ENCODE peak calls at places on chromosomes 13 and 19, in six cellular contexts. T, B, Z, M, C and D are unnamed samples.

GRCh38 chr19:53864308-53864836 is 3.3 kb upstream of the MYADM start:
- DNase-seq in T (no peak), B (no peak), Z (no peak), M (no peak), C (no peak), D (no peak)

GRCh38 chr19:46963093-46963734 is 56.4 kb upstream of the NPAS1 start:
- DNase-seq in T (no peak), B (no peak), Z (peak), M (no peak), C (no peak), D (no peak)

GRCh38 chr19:2246801-2247361 is 2.2 kb upstream of the AMH start:
- DNase-seq in T (no peak), B (no peak), Z (no peak), M (no peak), C (no peak), D (no peak)

GRCh38 chr13:109123971-109124370 is 494.6 kb downstream of the MYO16 start:
- DNase-seq in T (no peak), B (no peak), Z (no peak), M (no peak), C (no peak), D (peak)

GRCh38 chr19:6730153-6730804 is 7.1 kb downstream of the GPR108 start:
- DNase-seq in T (peak), B (no peak), Z (no peak), M (no peak), C (no peak), D (no peak)

GRCh38 chr19:17749912-17750317 is 1.4 kb upstream of the FCHO1 start:
- DNase-seq in T (no peak), B (no peak), Z (no peak), M (no peak), C (no peak), D (no peak)

GRCh38 chr19:47540748-47541147 is 25.9 kb upstream of the NAPA start:
- DNase-seq in T (no peak), B (no peak), Z (no peak), M (no peak), C (no peak), D (no peak)

GRCh38 chr19:52291781-52292180 is 5.2 kb upstream of the ZNF480 start:
- DNase-seq in T (no peak), B (no peak), Z (no peak), M (no peak), C (no peak), D (no peak)

GRCh38 chr19:45800009-45800553 is 7.4 kb upstream of the DMWD start:
- DNase-seq in T (no peak), B (no peak), Z (no peak), M (no peak), C (no peak), D (no peak)

GRCh38 chr19:49441210-49441959 is at the start of gene SLC17A7:
- DNase-seq in T (peak), B (no peak), Z (no peak), M (no peak), C (no peak), D (no peak)

GRCh38 chr19:1042689-1043511 is 3.0 kb downstream of the ABCA7 start:
- DNase-seq in T (no peak), B (no peak), Z (no peak), M (no peak), C (no peak), D (no peak)

GRCh38 chr13:33799950-33800592 is 17.9 kb upstream of the RFC3 start:
- DNase-seq in T (no peak), B (no peak), Z (no peak), M (no peak), C (no peak), D (no peak)